ENCODE peak calls at places on chromosomes 5 and 9, in eight cellular contexts. G is thoracic aorta, E is neural progenitor cell, A is GM06990, W is esophagus muscularis mucosa, Y is AG04449, V is lung, I is fibroblast of mammary gland. T is an unnamed sample.

GRCh38 chr9:93064392-93065124 is 6.1 kb downstream of the SUSD3 start:
- DNase-seq in A (peak), G (no peak), E (no peak), I (peak), Y (no peak), V (peak), W (no peak), T (no peak)

GRCh38 chr5:140113180-140113698 is 670 bp upstream of the PURA start:
- DNase-seq in Y (no peak), I (no peak), W (no peak), E (peak), V (no peak), G (no peak), A (no peak), T (no peak)

GRCh38 chr9:130138791-130139190 is 33.4 kb upstream of the NCS1 start:
- DNase-seq in W (no peak), V (peak), E (no peak), Y (peak), I (peak), G (peak), A (no peak), T (peak)

GRCh38 chr5:148179234-148179824 is 11.0 kb downstream of the SPINK14 start:
- DNase-seq in E (peak), I (peak), Y (peak), V (no peak), W (no peak), G (no peak), A (peak), T (peak)

GRCh38 chr5:59744531-59744992 is 149.0 kb downstream of the PDE4D start:
- DNase-seq in G (no peak), I (peak), Y (no peak), V (no peak), A (no peak), E (no peak), W (no peak), T (peak)

GRCh38 chr5:84304591-84304990 is 80.1 kb downstream of the EDIL3 start:
- DNase-seq in A (no peak), I (peak), V (no peak), W (no peak), Y (no peak), G (no peak), E (no peak), T (no peak)

GRCh38 chr5:53478411-53479044 is 1.9 kb upstream of the FST start:
- DNase-seq in Y (no peak), V (no peak), G (no peak), A (no peak), E (peak), W (no peak), I (peak), T (peak)

GRCh38 chr9:93308676-93309075 is 124.7 kb downstream of the WNK2 start:
- DNase-seq in G (no peak), Y (no peak), W (no peak), I (no peak), A (no peak), V (no peak), E (no peak), T (no peak)

GRCh38 chr5:122259995-122260394 is 52.0 kb upstream of the SNCAIP start:
- DNase-seq in I (peak), W (no peak), E (no peak), V (no peak), A (no peak), G (no peak), Y (peak), T (peak)

GRCh38 chr5:151093476-151093889 is 12.6 kb upstream of the TNIP1 start:
- DNase-seq in E (no peak), G (no peak), Y (peak), A (no peak), I (peak), V (peak), W (no peak), T (peak)

GRCh38 chr5:168603776-168604175 is 24.6 kb upstream of the PANK3 start:
- DNase-seq in W (no peak), I (peak), A (no peak), G (no peak), E (no peak), Y (no peak), V (no peak), T (no peak)

GRCh38 chr5:37568893-37569292 is 189.8 kb downstream of the WDR70 start:
- DNase-seq in V (no peak), Y (no peak), I (no peak), A (no peak), G (no peak), E (no peak), W (no peak), T (no peak)

GRCh38 chr9:78954286-78954685 is 617.5 kb upstream of the TLE4 start:
- DNase-seq in V (no peak), E (no peak), Y (no peak), A (no peak), W (peak), G (no peak), I (peak), T (no peak)

GRCh38 chr5:171495122-171495700 is 75.8 kb downstream of the FGF18 start:
- DNase-seq in A (no peak), V (no peak), W (no peak), E (no peak), Y (no peak), I (peak), G (no peak), T (no peak)

GRCh38 chr9:16729656-16730055 is 140.8 kb downstream of the BNC2 start:
- DNase-seq in E (peak), Y (no peak), A (no peak), G (no peak), I (peak), W (no peak), V (peak), T (no peak)

GRCh38 chr9:102892025-102892424 is 103.1 kb upstream of the CYLC2 start:
- DNase-seq in E (no peak), V (no peak), G (no peak), I (no peak), A (no peak), W (no peak), Y (no peak), T (no peak)

GRCh38 chr5:79225026-79225425 is 10.9 kb upstream of the JMY start:
- DNase-seq in V (no peak), I (peak), G (no peak), W (no peak), E (no peak), Y (no peak), A (no peak), T (no peak)

GRCh38 chr5:138963763-138964371 is 88.7 kb upstream of the LRRTM2 start:
- DNase-seq in W (no peak), A (no peak), V (no peak), I (peak), E (peak), G (no peak), Y (no peak), T (peak)

GRCh38 chr5:79850316-79850822 is 140.7 kb downstream of the MTX3 start:
- DNase-seq in G (no peak), Y (no peak), A (no peak), W (no peak), I (peak), E (peak), V (no peak), T (no peak)

GRCh38 chr9:4490705-4491620 is 695 bp downstream of the SLC1A1 start:
- DNase-seq in E (peak), A (peak), W (no peak), I (no peak), V (no peak), Y (no peak), G (no peak), T (no peak)

GRCh38 chr5:5497132-5497748 is 74.8 kb downstream of the ICE1 start:
- DNase-seq in A (no peak), Y (no peak), I (peak), E (peak), V (peak), W (no peak), G (no peak), T (peak)

GRCh38 chr5:159163027-159163699 is 46.2 kb downstream of the RNF145 start:
- DNase-seq in W (no peak), V (no peak), E (no peak), A (no peak), Y (no peak), I (peak), G (no peak), T (peak)

GRCh38 chr5:147673276-147673675 is 109.3 kb downstream of the JAKMIP2 start:
- DNase-seq in V (no peak), Y (no peak), W (no peak), E (no peak), I (no peak), G (no peak), A (no peak), T (no peak)

GRCh38 chr9:86069206-86069869 is 30.0 kb downstream of the GOLM1 start:
- DNase-seq in A (no peak), E (peak), Y (no peak), V (no peak), G (no peak), W (no peak), I (no peak), T (no peak)

GRCh38 chr9:127092041-127092608 is 30.3 kb downstream of the ANGPTL2 start:
- DNase-seq in A (no peak), I (no peak), G (no peak), V (no peak), E (no peak), Y (no peak), W (no peak), T (no peak)

GRCh38 chr9:76396144-76396543 is 1.9 kb upstream of the RFK start:
- DNase-seq in I (no peak), E (no peak), V (no peak), W (no peak), Y (no peak), A (no peak), G (no peak), T (no peak)

GRCh38 chr5:143561248-143561647 is 157.8 kb upstream of the NR3C1 start:
- DNase-seq in G (no peak), Y (no peak), V (no peak), E (no peak), W (no peak), I (no peak), A (no peak), T (peak)

DNA sequence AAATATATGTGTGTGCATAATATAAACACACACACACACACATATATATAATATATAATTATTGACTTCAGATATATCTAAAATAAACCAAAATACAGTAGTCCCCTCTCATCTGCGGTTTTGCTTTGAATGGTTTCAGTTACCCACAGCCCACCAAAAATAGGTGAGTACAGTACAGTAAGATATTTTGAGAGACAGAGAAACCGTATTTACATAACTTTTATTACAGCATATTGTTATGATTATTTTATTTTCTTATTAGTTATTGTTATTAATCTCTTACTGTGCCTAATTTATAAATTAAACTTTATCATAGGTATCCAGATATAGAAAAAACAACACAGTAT is 564.2 kb downstream of the ACTL7B start:
- DNase-seq in A (no peak), I (no peak), G (no peak), E (no peak), Y (no peak), V (no peak), W (no peak), T (no peak)
- TF ChIP-seq CTCF in A (no peak), I (no peak), G (no peak), E (no peak), Y (no peak), V (no peak), W (no peak), T (no peak)

GRCh38 chr5:173671121-173671949 is 54.9 kb upstream of the BOD1 start:
- DNase-seq in W (no peak), V (no peak), Y (no peak), A (no peak), E (no peak), G (peak), I (peak), T (no peak)
- TF ChIP-seq CTCF in W (no peak), V (no peak), Y (no peak), A (no peak), E (no peak), G (no peak), I (no peak), T (no peak)

DNA sequence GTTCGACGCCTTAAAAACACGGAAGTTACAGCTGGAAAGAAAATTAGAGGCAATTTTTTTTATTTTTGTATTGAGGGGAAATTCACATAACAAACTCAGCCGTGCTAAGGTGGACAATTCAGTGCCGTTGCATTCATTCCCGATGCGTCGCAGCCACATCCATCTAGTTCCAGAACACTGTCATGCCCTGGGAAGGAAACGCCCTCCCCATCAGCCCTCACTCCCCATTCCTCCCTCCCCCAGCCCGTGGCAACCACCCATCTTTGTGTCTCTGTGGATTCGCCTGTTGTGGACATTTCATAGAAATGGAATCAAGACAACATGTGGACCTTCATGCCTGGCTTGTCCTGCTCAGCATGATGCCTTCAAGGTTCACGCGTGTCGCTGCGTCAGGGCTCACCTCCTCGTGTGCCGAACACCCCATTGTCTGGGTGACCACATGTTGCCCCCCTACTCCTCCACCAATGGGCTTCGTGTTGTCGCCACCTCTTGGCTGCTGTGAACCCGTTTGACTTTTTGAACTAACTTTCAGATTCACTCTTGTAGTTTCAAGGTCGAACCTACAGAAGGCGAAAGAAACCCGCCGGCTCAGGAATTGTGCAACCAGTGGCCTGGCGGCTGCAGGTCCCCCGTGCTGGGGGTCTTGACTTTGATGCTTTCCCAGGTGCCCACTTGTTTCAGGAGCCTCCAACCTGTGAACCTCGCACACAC is 17.4 kb upstream of the CAMSAP1 start:
- DNase-seq in W (no peak), Y (no peak), I (peak), G (no peak), V (no peak), A (no peak), E (no peak), T (no peak)
- TF ChIP-seq CTCF in W (no peak), Y (no peak), I (peak), G (no peak), V (no peak), A (peak), E (no peak), T (no peak)

DNA sequence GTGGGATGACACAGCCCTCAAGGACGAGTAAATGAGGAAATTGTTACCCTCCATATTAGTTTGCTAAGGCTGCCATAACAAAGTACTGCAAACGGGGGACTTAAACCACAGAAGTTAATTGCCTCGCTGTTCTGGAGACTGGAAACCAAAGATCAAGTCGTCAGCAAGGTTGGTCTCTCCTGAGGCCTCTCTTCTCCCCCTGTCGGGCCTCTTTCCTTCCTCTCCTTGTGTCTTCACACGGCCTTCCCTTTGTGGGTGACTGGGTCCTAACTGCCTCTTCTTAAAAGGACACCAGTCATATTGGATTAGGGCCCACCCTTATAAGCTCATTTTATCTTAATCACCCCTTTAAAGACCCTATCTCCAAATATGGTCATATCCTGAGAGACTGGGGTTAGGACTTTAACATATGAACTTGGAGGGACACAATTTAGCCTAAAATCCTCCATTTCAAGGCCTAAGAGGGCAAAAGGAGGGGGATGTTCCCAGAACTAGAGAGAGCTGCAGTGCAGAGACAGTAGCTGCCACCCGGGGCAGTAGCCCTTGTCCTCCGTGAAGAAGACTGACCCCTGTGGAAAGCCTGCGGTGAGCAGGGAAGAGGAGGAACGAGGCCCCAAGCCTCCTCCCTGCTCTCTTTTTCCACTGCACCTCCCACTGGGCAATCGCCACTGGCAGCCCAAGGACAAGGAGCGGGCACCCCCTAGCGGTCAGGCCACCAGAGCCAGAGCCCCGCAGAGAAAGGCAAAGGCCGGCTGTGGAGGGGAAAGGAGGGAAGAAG is 35.0 kb downstream of the CFAP90 start:
- DNase-seq in E (peak), G (peak), Y (no peak), W (peak), I (peak), V (peak), A (peak), T (peak)
- TF ChIP-seq CTCF in E (peak), G (peak), Y (peak), W (peak), I (peak), V (peak), A (peak), T (peak)

GRCh38 chr5:38749861-38750260 is 96.0 kb upstream of the OSMR start:
- DNase-seq in G (no peak), Y (no peak), V (no peak), E (no peak), I (no peak), W (peak), A (no peak), T (no peak)

GRCh38 chr5:38753776-38754175 is 92.0 kb upstream of the OSMR start:
- DNase-seq in E (no peak), Y (no peak), W (no peak), V (no peak), A (no peak), I (no peak), G (no peak), T (no peak)

GRCh38 chr5:38755171-38755570 is 90.6 kb upstream of the OSMR start:
- DNase-seq in G (no peak), V (no peak), W (no peak), E (no peak), A (no peak), Y (peak), I (peak), T (peak)

GRCh38 chr5:38752622-38753021 is 93.2 kb upstream of the OSMR start:
- DNase-seq in I (no peak), V (no peak), W (peak), G (no peak), E (no peak), A (no peak), Y (no peak), T (no peak)

GRCh38 chr5:38751103-38751502 is 94.7 kb upstream of the OSMR start:
- DNase-seq in A (no peak), V (no peak), Y (no peak), G (no peak), W (peak), I (peak), E (no peak), T (peak)
- TF ChIP-seq CTCF in A (no peak), V (no peak), Y (no peak), G (no peak), W (no peak), I (peak), E (peak), T (peak)

DNA sequence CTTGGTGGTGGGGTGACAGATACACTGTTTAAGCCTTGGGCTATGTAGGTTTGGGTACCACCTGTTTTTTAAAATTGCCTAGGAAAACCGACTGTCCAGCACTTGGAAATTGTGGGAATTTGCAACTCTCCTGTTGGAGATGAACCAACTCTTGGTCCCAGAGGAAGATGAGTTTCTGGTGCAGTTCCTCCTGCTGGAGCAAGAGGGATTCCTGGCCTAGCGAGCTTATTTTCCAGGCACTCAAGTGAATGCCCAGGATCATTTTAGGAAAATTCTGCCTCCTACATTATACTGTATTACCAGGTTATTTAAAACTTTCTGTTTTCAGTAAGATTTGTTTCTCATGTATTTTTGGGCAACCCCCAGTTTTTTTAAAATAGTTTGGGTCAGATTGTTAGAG is 33.7 kb downstream of the AP3S1 start:
- DNase-seq in W (no peak), E (peak), I (peak), Y (no peak), V (no peak), G (no peak), A (no peak), T (no peak)
- TF ChIP-seq CTCF in W (no peak), E (peak), I (peak), Y (no peak), V (no peak), G (no peak), A (no peak), T (no peak)

GRCh38 chr5:110439280-110439679 is 287.2 kb downstream of the TMEM232 start:
- DNase-seq in I (no peak), V (no peak), W (no peak), A (no peak), Y (no peak), E (no peak), G (no peak), T (no peak)

GRCh38 chr5:110435207-110435606 is 291.3 kb downstream of the TMEM232 start:
- DNase-seq in I (no peak), V (no peak), W (no peak), Y (no peak), A (no peak), G (no peak), E (no peak), T (no peak)

GRCh38 chr5:110442856-110443255 is 283.6 kb downstream of the TMEM232 start:
- DNase-seq in V (no peak), E (no peak), Y (no peak), A (no peak), I (no peak), G (no peak), W (no peak), T (no peak)

GRCh38 chr5:110440058-110440457 is 286.4 kb downstream of the TMEM232 start:
- DNase-seq in I (no peak), V (no peak), E (no peak), G (no peak), Y (no peak), W (no peak), A (no peak), T (no peak)

GRCh38 chr5:110441035-110441434 is 285.4 kb downstream of the TMEM232 start:
- DNase-seq in G (no peak), A (no peak), E (peak), Y (peak), I (peak), W (no peak), V (no peak), T (peak)
- TF ChIP-seq CTCF in G (no peak), A (peak), E (peak), Y (peak), I (peak), W (no peak), V (no peak), T (peak)